ENCODE peak calls at places on chromosomes 6 and 20, in ten cellular contexts. I is GM04504; T is activated CD4-positive, alpha-beta T cell treated with anti-CD3 and anti-CD28 coated beads for 4 hours; K is CD8-positive, alpha-beta memory T cell; P is SW 1271; X is tibial artery; F is stimulated activated CD4-positive, alpha-beta T cell treated with anti-CD3 and anti-CD28 coated beads, TNF-alpha, amount 100 ng/mL, for 48 hours; Y is left colon; M is activated naive CD4-positive, alpha-beta T cell; O is GM20000. J is an unnamed sample.

GRCh38 chr6:35833534-35833933 is 28.4 kb downstream of the LHFPL5 start:
- DNase-seq in Y (no peak), M (no peak), P (no peak), F (no peak), T (no peak), I (peak), X (no peak), O (no peak), K (no peak), J (no peak)

GRCh38 chr20:10637563-10637962 is 36.2 kb downstream of the JAG1 start:
- DNase-seq in I (no peak), P (no peak), O (no peak), X (no peak), T (no peak), M (no peak), F (no peak), Y (no peak), K (no peak), J (no peak)

GRCh38 chr20:4814696-4815252 is 93.1 kb downstream of the PRND start:
- DNase-seq in X (peak), T (peak), F (peak), O (peak), Y (peak), M (peak), P (no peak), I (no peak), K (peak), J (no peak)

GRCh38 chr6:152316024-152316423 is 321.1 kb downstream of the SYNE1 start:
- DNase-seq in F (no peak), X (peak), P (no peak), O (no peak), M (no peak), K (no peak), Y (no peak), I (peak), T (no peak), J (no peak)

GRCh38 chr6:151958332-151958731 is 150.8 kb downstream of the ESR1 start:
- DNase-seq in M (no peak), P (peak), O (no peak), K (no peak), X (no peak), F (no peak), I (peak), T (no peak), Y (no peak), J (no peak)

GRCh38 chr6:14175031-14175430 is 57.5 kb downstream of the CD83 start:
- DNase-seq in Y (no peak), X (no peak), M (no peak), T (no peak), O (no peak), I (no peak), K (no peak), P (no peak), F (no peak), J (no peak)

GRCh38 chr20:56542489-56543020 is 9.5 kb downstream of the FAM209B start:
- DNase-seq in O (no peak), I (peak), P (no peak), K (no peak), Y (no peak), M (no peak), F (no peak), T (no peak), X (no peak), J (no peak)

GRCh38 chr20:3377644-3378043 is 29.8 kb downstream of the DNAAF9 start:
- DNase-seq in X (no peak), K (no peak), Y (no peak), F (no peak), O (no peak), P (no peak), I (no peak), M (no peak), T (no peak), J (no peak)

GRCh38 chr6:127590344-127590743 is 13.4 kb downstream of the C6orf58 start:
- DNase-seq in T (no peak), F (no peak), X (no peak), I (no peak), M (no peak), P (no peak), O (no peak), Y (no peak), K (no peak), J (no peak)

GRCh38 chr6:155274106-155274505 is 10.3 kb downstream of the CLDN20 start:
- DNase-seq in T (no peak), I (no peak), F (no peak), P (no peak), K (no peak), X (no peak), Y (no peak), M (no peak), O (no peak), J (no peak)

GRCh38 chr6:34331361-34332050 is 61.0 kb downstream of the NUDT3 start:
- DNase-seq in P (no peak), K (no peak), O (no peak), Y (no peak), X (no peak), T (no peak), F (no peak), I (no peak), M (no peak), J (no peak)

GRCh38 chr6:89940225-89941027 is 46.2 kb downstream of the GJA10 start:
- DNase-seq in K (peak), O (peak), Y (peak), X (peak), P (peak), I (peak), M (peak), F (peak), T (peak), J (no peak)

GRCh38 chr6:33846226-33846625 is 42.4 kb upstream of the MLN start:
- DNase-seq in Y (no peak), M (no peak), T (no peak), F (no peak), O (no peak), X (no peak), I (peak), K (no peak), P (no peak), J (no peak)

GRCh38 chr6:38177885-38178583 is 358.5 kb downstream of the ZFAND3 start:
- DNase-seq in T (no peak), I (no peak), Y (no peak), K (no peak), O (no peak), F (no peak), P (no peak), M (no peak), X (peak), J (no peak)

GRCh38 chr6:14060971-14061370 is 56.6 kb upstream of the CD83 start:
- DNase-seq in T (no peak), M (no peak), Y (no peak), P (no peak), K (no peak), I (no peak), F (no peak), X (no peak), O (no peak), J (no peak)

GRCh38 chr6:57294829-57295228 is 22.6 kb upstream of the PRIM2 start:
- DNase-seq in P (no peak), F (no peak), X (peak), K (no peak), O (no peak), M (no peak), I (peak), T (no peak), Y (no peak), J (no peak)

GRCh38 chr6:79650943-79651342 is 19.8 kb downstream of the SH3BGRL2 start:
- DNase-seq in T (no peak), O (no peak), M (no peak), K (no peak), P (no peak), F (no peak), X (no peak), I (no peak), Y (no peak), J (no peak)

GRCh38 chr20:4626228-4626627 is 95.5 kb upstream of the PRND start:
- DNase-seq in K (no peak), T (no peak), M (no peak), F (no peak), I (no peak), P (no peak), O (no peak), Y (no peak), X (no peak), J (no peak)

GRCh38 chr20:42204261-42204660 is 586.1 kb upstream of the CHD6 start:
- DNase-seq in F (no peak), Y (no peak), O (no peak), P (no peak), T (no peak), I (no peak), M (no peak), X (no peak), K (no peak), J (no peak)

GRCh38 chr20:58906894-58907293 is 54.4 kb downstream of the GNAS start:
- DNase-seq in K (no peak), I (no peak), Y (no peak), M (no peak), O (no peak), F (no peak), P (no peak), T (no peak), X (no peak), J (no peak)

GRCh38 chr6:69729870-69730449 is 66.8 kb downstream of the LMBRD1 start:
- DNase-seq in P (peak), Y (no peak), O (no peak), K (no peak), M (no peak), T (no peak), X (no peak), I (no peak), F (no peak), J (no peak)

GRCh38 chr6:33694401-33694931 is 17.0 kb downstream of the UQCC2 start:
- DNase-seq in O (no peak), M (peak), P (no peak), F (peak), K (peak), Y (no peak), I (peak), T (peak), X (no peak), J (peak)

GRCh38 chr6:166862978-166863530 is 93.3 kb downstream of the RNASET2 start:
- DNase-seq in F (no peak), P (no peak), K (no peak), Y (no peak), X (no peak), O (no peak), I (no peak), T (no peak), M (no peak), J (no peak)

GRCh38 chr20:60152792-60153191 is 194.6 kb downstream of the CDH26 start:
- DNase-seq in P (no peak), M (no peak), T (no peak), K (no peak), X (no peak), O (no peak), Y (no peak), F (no peak), I (no peak), J (no peak)

GRCh38 chr6:168574699-168575195 is 133.8 kb downstream of the SMOC2 start:
- DNase-seq in X (peak), I (no peak), P (no peak), F (no peak), M (no peak), K (no peak), T (no peak), Y (peak), O (no peak), J (no peak)

GRCh38 chr6:158568549-158568948 is 8.7 kb downstream of the TMEM181 start:
- DNase-seq in F (no peak), P (no peak), X (no peak), T (no peak), Y (no peak), K (no peak), M (no peak), O (no peak), I (no peak), J (peak)

GRCh38 chr20:46060301-46060881 is 29.4 kb downstream of the NCOA5 start:
- DNase-seq in Y (no peak), M (no peak), F (no peak), I (no peak), P (no peak), O (no peak), T (no peak), X (no peak), K (no peak), J (no peak)

GRCh38 chr6:17280552-17281090 is 540 bp upstream of the RBM24 start:
- DNase-seq in M (no peak), T (no peak), O (peak), Y (peak), P (no peak), I (no peak), X (peak), K (no peak), F (no peak), J (no peak)

GRCh38 chr6:157644043-157644810 is 178.8 kb upstream of the SNX9 start:
- DNase-seq in X (peak), F (peak), M (no peak), P (no peak), K (no peak), T (peak), I (no peak), O (no peak), Y (no peak), J (no peak)

GRCh38 chr20:2585811-2586210 is 49.4 kb downstream of the TMC2 start:
- DNase-seq in I (no peak), T (no peak), O (no peak), X (no peak), F (no peak), P (no peak), Y (no peak), M (no peak), K (no peak), J (no peak)